ENCODE peak calls at places on chromosome 22, in nine cellular contexts. H is nephron progenitor cell, P is HFF-Myc, V is upper lobe of right lung, N is neural crest cell, W is heart left ventricle, K is Peyer's patch, M is GM06990, C is cardiac fibroblast. Q is an unnamed sample.

GRCh38 chr22:46846154-46846831 is 83.8 kb downstream of the TBC1D22A start:
- DNase-seq in H (no peak), P (no peak), V (no peak), N (no peak), W (no peak), K (no peak), M (no peak), C (no peak), Q (no peak)

GRCh38 chr22:46508391-46508999 is 28.9 kb downstream of the CELSR1 start:
- DNase-seq in H (no peak), P (no peak), V (no peak), N (no peak), W (no peak), K (no peak), M (no peak), C (no peak), Q (no peak)

GRCh38 chr22:39658367-39658766 is 87.8 kb downstream of the CACNA1I start:
- DNase-seq in H (no peak), P (no peak), V (no peak), N (no peak), W (no peak), K (peak), M (no peak), C (no peak), Q (no peak)

GRCh38 chr22:37284807-37285355 is 2.6 kb downstream of the CYTH4 start:
- DNase-seq in H (no peak), P (no peak), V (peak), N (no peak), W (peak), K (peak), M (peak), C (no peak), Q (no peak)

GRCh38 chr22:30837531-30837930 is 131.0 kb downstream of the MORC2 start:
- DNase-seq in H (no peak), P (no peak), V (no peak), N (no peak), W (no peak), K (no peak), M (no peak), C (no peak), Q (no peak)

GRCh38 chr22:19149047-19149883 is 827 bp downstream of the GSC2 start:
- DNase-seq in H (peak), P (no peak), V (peak), N (no peak), W (no peak), K (no peak), M (no peak), C (no peak), Q (no peak)

GRCh38 chr22:37870273-37870672 is 21.1 kb downstream of the EIF3L start:
- DNase-seq in H (no peak), P (peak), V (no peak), N (no peak), W (no peak), K (no peak), M (no peak), C (no peak), Q (no peak)

GRCh38 chr22:50671641-50672040 is 982 bp upstream of the SHANK3 start:
- DNase-seq in H (no peak), P (no peak), V (no peak), N (no peak), W (no peak), K (no peak), M (no peak), C (no peak), Q (no peak)

GRCh38 chr22:32444068-32444467 is 20.2 kb downstream of the BPIFC start:
- DNase-seq in H (no peak), P (no peak), V (no peak), N (no peak), W (no peak), K (no peak), M (no peak), C (peak), Q (no peak)

GRCh38 chr22:27662359-27663030 is 139.1 kb downstream of the MN1 start:
- DNase-seq in H (no peak), P (no peak), V (no peak), N (no peak), W (peak), K (no peak), M (no peak), C (peak), Q (no peak)

GRCh38 chr22:22395230-22395629 is 113.3 kb downstream of the ZNF280B start:
- DNase-seq in H (no peak), P (no peak), V (no peak), N (no peak), W (no peak), K (peak), M (no peak), C (no peak), Q (no peak)

GRCh38 chr22:30743257-30744020 is 48.8 kb downstream of the OSBP2 start:
- DNase-seq in H (no peak), P (no peak), V (no peak), N (no peak), W (no peak), K (no peak), M (no peak), C (no peak), Q (no peak)

GRCh38 chr22:38792833-38793232 is 1.1 kb downstream of the DNAL4 start:
- DNase-seq in H (no peak), P (no peak), V (no peak), N (no peak), W (no peak), K (no peak), M (no peak), C (no peak), Q (no peak)

GRCh38 chr22:42747701-42748513 is 27.2 kb upstream of the A4GALT start:
- DNase-seq in H (no peak), P (no peak), V (no peak), N (no peak), W (peak), K (no peak), M (no peak), C (peak), Q (no peak)

GRCh38 chr22:40147388-40148176 is 30.1 kb upstream of the TNRC6B start:
- DNase-seq in H (no peak), P (no peak), V (no peak), N (no peak), W (no peak), K (no peak), M (no peak), C (no peak), Q (no peak)

GRCh38 chr22:39920134-39920743 is 19.4 kb downstream of the GRAP2 start:
- DNase-seq in H (no peak), P (no peak), V (no peak), N (no peak), W (no peak), K (no peak), M (no peak), C (no peak), Q (no peak)

GRCh38 chr22:46663001-46663400 is 42.8 kb downstream of the GRAMD4 start:
- DNase-seq in H (no peak), P (no peak), V (no peak), N (no peak), W (no peak), K (no peak), M (no peak), C (no peak), Q (no peak)

GRCh38 chr22:35393116-35394010 is 6.6 kb upstream of the MCM5 start:
- DNase-seq in H (no peak), P (no peak), V (no peak), N (no peak), W (no peak), K (no peak), M (no peak), C (no peak), Q (no peak)

GRCh38 chr22:35397095-35397904 is 2.6 kb upstream of the MCM5 start:
- DNase-seq in H (no peak), P (no peak), V (no peak), N (no peak), W (no peak), K (no peak), M (no peak), C (peak), Q (no peak)

GRCh38 chr22:35392357-35392756 is 7.6 kb upstream of the MCM5 start:
- DNase-seq in H (no peak), P (no peak), V (no peak), N (no peak), W (no peak), K (peak), M (no peak), C (no peak), Q (no peak)

GRCh38 chr22:35394011-35394312 is 6.0 kb upstream of the MCM5 start:
- DNase-seq in H (no peak), P (no peak), V (no peak), N (no peak), W (no peak), K (no peak), M (no peak), C (no peak), Q (no peak)

GRCh38 chr22:35394810-35395563 is 5.0 kb upstream of the MCM5 start:
- DNase-seq in H (no peak), P (no peak), V (no peak), N (no peak), W (no peak), K (no peak), M (no peak), C (no peak), Q (no peak)
- TF ChIP-seq CTCF in H (no peak), P (no peak), V (no peak), N (no peak), W (no peak), K (no peak), M (no peak), C (no peak), Q (no peak)

DNA sequence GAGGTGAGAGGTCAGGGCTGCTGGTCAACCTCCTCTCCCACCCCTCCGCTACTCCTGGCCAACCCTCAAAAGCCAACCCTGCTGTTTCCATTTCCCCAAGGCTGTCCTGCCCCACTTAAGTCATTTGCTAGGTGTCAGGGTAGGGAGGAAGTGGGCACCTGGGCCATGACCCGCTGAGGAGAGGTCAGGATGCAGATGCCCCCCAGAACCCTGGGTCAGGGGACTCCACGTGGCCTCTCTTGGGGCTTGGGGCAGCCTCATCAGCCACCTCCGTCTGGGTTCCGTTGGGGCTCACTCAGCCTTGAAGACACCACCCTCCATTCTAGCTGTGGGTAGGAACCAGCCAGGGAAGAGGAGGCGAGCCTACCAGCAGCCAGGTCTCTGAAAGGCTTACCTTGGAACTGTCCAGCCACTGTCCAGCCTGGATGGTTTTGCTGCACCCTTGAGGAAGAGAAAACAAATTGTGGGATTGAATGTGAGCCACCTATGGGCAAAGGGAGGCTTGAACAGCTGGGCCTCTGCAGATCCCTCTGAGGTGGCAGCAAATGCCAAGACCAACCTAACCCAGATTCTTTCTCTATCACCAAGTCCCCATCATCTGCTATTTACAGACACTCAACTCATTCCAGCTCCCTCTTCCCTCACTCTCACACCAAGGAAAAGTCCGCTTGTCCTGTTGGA is 2.5 kb downstream of the APOL4 start:
- DNase-seq in H (no peak), P (no peak), V (no peak), N (no peak), W (no peak), K (no peak), M (no peak), C (no peak), Q (no peak)
- TF ChIP-seq CTCF in H (no peak), P (no peak), V (no peak), N (no peak), W (no peak), K (no peak), M (no peak), C (no peak), Q (no peak)

GRCh38 chr22:45188779-45189178 is 25.1 kb downstream of the NUP50 start:
- DNase-seq in H (no peak), P (no peak), V (no peak), N (no peak), W (no peak), K (peak), M (no peak), C (no peak), Q (no peak)

GRCh38 chr22:45183974-45184373 is 20.2 kb downstream of the NUP50 start:
- DNase-seq in H (no peak), P (no peak), V (no peak), N (no peak), W (no peak), K (no peak), M (no peak), C (no peak), Q (no peak)

GRCh38 chr22:45187891-45188290 is 24.2 kb downstream of the NUP50 start:
- DNase-seq in H (no peak), P (no peak), V (no peak), N (no peak), W (no peak), K (no peak), M (no peak), C (no peak), Q (no peak)

GRCh38 chr22:45181766-45182165 is 18.0 kb downstream of the NUP50 start:
- DNase-seq in H (no peak), P (no peak), V (no peak), N (no peak), W (no peak), K (no peak), M (no peak), C (no peak), Q (no peak)

GRCh38 chr22:45185718-45186511 is 22.2 kb downstream of the NUP50 start:
- DNase-seq in H (no peak), P (no peak), V (no peak), N (no peak), W (no peak), K (peak), M (no peak), C (no peak), Q (no peak)
- TF ChIP-seq CTCF in H (no peak), P (no peak), V (no peak), N (no peak), W (no peak), K (no peak), M (no peak), C (no peak), Q (no peak)

DNA sequence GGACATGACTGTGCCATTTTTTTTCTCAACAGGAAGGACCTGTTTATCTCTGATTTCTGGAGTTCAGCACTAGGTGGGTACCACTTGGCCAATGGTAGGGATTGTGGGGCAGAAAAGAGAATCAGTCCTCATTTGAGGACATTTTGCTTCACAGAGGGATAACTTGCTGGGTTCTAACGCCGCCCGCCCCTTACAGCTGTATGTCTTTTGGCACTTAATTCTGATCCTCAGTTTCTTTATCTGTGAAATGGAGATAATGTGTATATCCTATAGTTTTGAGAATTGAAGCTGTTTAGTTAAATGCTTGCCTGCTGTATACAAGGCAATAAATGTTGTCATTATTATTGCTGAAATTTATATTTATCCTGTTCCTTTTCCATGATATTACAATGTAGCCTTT is 2.3 kb downstream of the SRRD start:
- DNase-seq in H (no peak), P (no peak), V (no peak), N (no peak), W (no peak), K (no peak), M (no peak), C (no peak), Q (no peak)
- TF ChIP-seq CTCF in H (no peak), P (no peak), V (no peak), N (no peak), W (no peak), K (no peak), M (no peak), C (no peak), Q (no peak)

DNA sequence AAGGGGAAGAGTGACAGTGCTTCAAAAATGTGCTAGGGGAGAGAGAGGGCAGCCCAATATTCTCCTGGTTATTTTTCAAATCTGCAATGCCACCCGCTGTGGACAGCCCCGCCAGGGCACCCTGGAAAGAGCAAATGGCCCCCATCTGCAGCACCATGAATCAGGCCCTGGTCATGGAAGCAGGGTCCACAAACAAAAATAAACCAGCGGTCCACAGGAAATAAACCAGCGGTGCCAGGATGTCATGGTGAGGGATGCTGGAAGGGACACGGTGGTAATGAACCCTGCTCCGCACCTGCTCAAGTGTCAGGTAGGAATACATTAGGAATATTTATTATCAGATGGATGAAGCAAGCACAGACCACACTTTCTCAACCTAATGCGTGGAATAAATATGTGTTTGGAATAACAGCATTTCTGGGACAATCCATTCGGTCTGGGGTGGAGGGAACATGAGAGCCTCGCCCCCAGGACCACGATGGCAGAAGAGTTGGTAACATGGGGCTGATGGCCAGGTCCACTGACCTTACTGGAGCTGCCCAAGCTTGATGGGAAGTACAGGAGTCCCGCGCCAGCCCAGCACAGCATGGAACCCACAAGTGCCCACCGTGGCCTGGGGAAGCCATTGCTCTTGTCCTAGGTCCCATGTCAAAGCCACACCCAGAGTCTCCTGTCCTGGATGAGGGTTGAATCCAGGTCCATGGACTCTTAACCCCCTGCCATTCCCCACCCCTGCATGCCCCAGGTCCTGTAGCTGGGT is 181.7 kb downstream of the BRD1 start:
- DNase-seq in H (no peak), P (no peak), V (no peak), N (no peak), W (no peak), K (no peak), M (no peak), C (no peak), Q (no peak)
- TF ChIP-seq CTCF in H (no peak), P (no peak), V (no peak), N (no peak), W (no peak), K (no peak), M (no peak), C (no peak), Q (no peak)

DNA sequence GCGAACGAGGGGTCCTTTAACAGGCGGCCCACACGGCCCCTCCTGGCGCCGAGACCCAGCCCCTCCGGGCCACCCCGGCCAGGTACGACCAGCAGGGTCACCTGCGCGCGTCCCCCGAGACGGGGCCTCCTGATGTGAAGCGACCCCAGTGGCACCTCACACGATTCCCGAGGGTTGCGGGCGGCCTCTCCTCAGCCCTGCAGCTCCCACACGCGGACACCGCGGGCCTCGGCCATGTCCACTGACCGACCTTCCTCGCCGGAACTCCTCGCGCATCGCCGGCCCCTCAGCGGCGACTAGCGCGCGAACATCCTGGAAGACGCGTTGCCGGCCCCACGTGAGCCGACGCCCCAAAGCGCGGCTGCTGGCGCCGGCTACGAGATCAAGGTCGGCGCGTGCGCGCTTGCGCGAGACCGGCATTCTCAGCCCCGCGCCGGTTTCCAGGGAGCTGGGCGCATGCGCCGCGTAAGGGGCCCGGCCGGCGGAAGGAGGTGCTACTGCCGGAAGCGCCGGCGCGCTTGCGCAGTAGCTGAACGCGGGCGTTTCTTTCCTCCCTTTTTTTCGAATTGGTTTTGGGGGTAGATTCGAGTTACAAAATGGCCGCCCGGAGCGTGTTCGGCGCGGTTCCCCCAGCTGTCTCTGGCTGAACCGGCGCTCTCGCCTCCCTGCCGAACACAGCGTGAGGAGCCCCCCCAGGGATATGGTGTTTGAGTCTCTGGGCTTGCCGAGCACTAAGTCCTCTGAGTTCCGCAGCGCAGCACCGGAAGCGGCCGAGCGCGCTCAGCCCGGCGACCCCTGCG is at the start of gene NUP50:
- DNase-seq in H (peak), P (peak), V (peak), N (peak), W (peak), K (peak), M (peak), C (peak), Q (peak)
- TF ChIP-seq CTCF in H (no peak), P (no peak), V (no peak), N (peak), W (peak), K (peak), M (no peak), C (no peak), Q (no peak)

GRCh38 chr22:41237036-41237706 is 3.6 kb downstream of the CHADL start:
- DNase-seq in H (no peak), P (no peak), V (no peak), N (no peak), W (no peak), K (no peak), M (no peak), C (no peak), Q (no peak)
- TF ChIP-seq CTCF in H (peak), P (no peak), V (no peak), N (no peak), W (no peak), K (no peak), M (no peak), C (no peak), Q (no peak)

GRCh38 chr22:20547029-20547428 is 39.6 kb downstream of the MED15 start:
- DNase-seq in H (no peak), P (no peak), V (no peak), N (no peak), W (no peak), K (no peak), M (no peak), C (no peak), Q (no peak)

GRCh38 chr22:20550057-20550817 is 42.8 kb downstream of the MED15 start:
- DNase-seq in H (no peak), P (no peak), V (no peak), N (no peak), W (no peak), K (no peak), M (no peak), C (no peak), Q (no peak)

GRCh38 chr22:20550851-20551744 is 43.7 kb downstream of the MED15 start:
- DNase-seq in H (no peak), P (no peak), V (no peak), N (peak), W (no peak), K (peak), M (peak), C (peak), Q (no peak)

GRCh38 chr22:20548806-20549205 is 41.4 kb downstream of the MED15 start:
- DNase-seq in H (no peak), P (no peak), V (no peak), N (no peak), W (no peak), K (no peak), M (no peak), C (no peak), Q (no peak)

DNA sequence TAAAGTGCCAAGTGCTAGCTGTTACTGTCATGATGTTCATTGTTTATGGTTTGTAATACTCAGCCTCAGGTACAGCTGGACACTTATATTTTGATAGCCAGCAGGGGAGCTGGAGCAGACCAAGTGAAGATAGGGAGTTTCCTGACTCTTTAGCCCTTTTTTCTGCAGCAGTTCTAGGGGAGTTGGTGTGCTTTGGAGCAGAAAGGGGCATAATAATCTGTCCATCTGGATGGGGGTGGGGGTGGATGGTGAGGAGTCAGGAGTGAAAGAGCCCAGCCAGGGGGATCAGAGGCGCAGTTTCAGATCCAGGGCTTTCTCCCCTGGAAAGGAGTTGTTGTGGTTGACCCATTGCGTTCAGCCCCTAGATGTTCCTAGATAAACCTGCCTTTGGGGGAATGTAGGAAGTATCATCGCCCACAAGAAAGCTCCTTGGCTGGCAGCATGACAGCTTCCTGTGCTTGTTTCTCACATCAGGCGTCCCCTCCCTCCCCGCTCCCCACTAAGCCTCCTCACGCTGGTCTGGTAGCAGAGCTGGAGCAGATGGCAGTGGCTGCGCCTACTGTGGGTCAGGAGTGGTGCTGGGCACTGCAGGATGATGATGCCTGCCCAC is 41.9 kb downstream of the MED15 start:
- DNase-seq in H (no peak), P (no peak), V (no peak), N (no peak), W (no peak), K (peak), M (no peak), C (peak), Q (no peak)
- TF ChIP-seq CTCF in H (no peak), P (no peak), V (no peak), N (no peak), W (no peak), K (no peak), M (no peak), C (no peak), Q (no peak)

Q was measured in omental fat pad.